ENCODE peak calls at places on chromosomes 5 and 9, in five cellular contexts. H is NAMALWA; Q is activated naive CD8-positive, alpha-beta T cell treated with anti-CD3 and anti-CD28 coated beads, Interleukin-2, amount 10 ng/mL, durations not matched to agents 7 days and 5 days; Z is effector memory CD4-positive, alpha-beta T cell; G is stimulated activated CD8-positive, alpha-beta memory T cell treated with anti-CD3 and anti-CD28 coated beads, Interleukin-4, amount 100 ng/mL, for 1 hour. A is an unnamed sample.

GRCh38 chr5:66967102-66967501 is 229.5 kb downstream of the CD180 start:
- DNase-seq in H (no peak), Q (no peak), Z (no peak), G (no peak), A (no peak)

GRCh38 chr9:126719677-126720435 is 85.0 kb upstream of the ZBTB43 start:
- DNase-seq in H (peak), Q (peak), Z (peak), G (peak), A (peak)

GRCh38 chr9:127563579-127563978 is 48.5 kb upstream of the STXBP1 start:
- DNase-seq in H (no peak), Q (no peak), Z (no peak), G (no peak), A (no peak)

GRCh38 chr5:168946363-168946762 is 354.6 kb downstream of the SLIT3 start:
- DNase-seq in H (peak), Q (no peak), Z (no peak), G (no peak), A (no peak)

GRCh38 chr9:25397746-25398145 is 280.5 kb downstream of the TUSC1 start:
- DNase-seq in H (no peak), Q (no peak), Z (no peak), G (no peak), A (no peak)

GRCh38 chr5:9829621-9830020 is 199.5 kb upstream of the TAS2R1 start:
- DNase-seq in H (no peak), Q (no peak), Z (no peak), G (no peak), A (no peak)

GRCh38 chr5:130386155-130386554 is 481.9 kb downstream of the CHSY3 start:
- DNase-seq in H (no peak), Q (no peak), Z (no peak), G (no peak), A (no peak)

GRCh38 chr5:2223303-2223702 is 340.6 kb upstream of the IRX4 start:
- DNase-seq in H (no peak), Q (no peak), Z (no peak), G (no peak), A (no peak)

GRCh38 chr9:91817106-91817492 is 132.9 kb downstream of the ROR2 start:
- DNase-seq in H (no peak), Q (no peak), Z (no peak), G (no peak), A (no peak)

GRCh38 chr9:130414910-130415746 is 29.6 kb upstream of the ASS1 start:
- DNase-seq in H (no peak), Q (no peak), Z (no peak), G (no peak), A (no peak)

GRCh38 chr5:51621156-51621555 is 237.9 kb downstream of the ISL1 start:
- DNase-seq in H (no peak), Q (no peak), Z (no peak), G (no peak), A (no peak)

GRCh38 chr5:172894767-172895166 is 60.7 kb downstream of the ERGIC1 start:
- DNase-seq in H (no peak), Q (no peak), Z (no peak), G (no peak), A (no peak)

GRCh38 chr5:100840364-100840763 is 62.7 kb downstream of the ST8SIA4 start:
- DNase-seq in H (peak), Q (no peak), Z (no peak), G (no peak), A (no peak)

GRCh38 chr5:127564002-127564769 is 46.7 kb downstream of the PRRC1 start:
- DNase-seq in H (peak), Q (no peak), Z (no peak), G (no peak), A (peak)

A was measured in stimulated activated naive CD4-positive, alpha-beta T cell treated with Interleukin-2 at 50 U/mL for 16 hours.